ENCODE peak calls at places on chromosomes 3 and 15, in five cellular contexts. Y is cardiac fibroblast, X is GM06990, R is AG09309, N is Peyer's patch. O is an unnamed sample.
A peak's percentile ranks its signal among the peaks of the same experiment; 100 is the strongest.

GRCh38 chr15:82936966-82937647 is 15.4 kb downstream of the HOMER2 start:
- DNase-seq in Y (peak; percentile 32), X (no peak), R (no peak), N (no peak), O (no peak)

GRCh38 chr15:90716317-90716975 is 700 bp upstream of the BLM start:
- DNase-seq in Y (peak; percentile 5), X (no peak), R (no peak), N (peak; percentile 17), O (no peak)

GRCh38 chr15:98612490-98613110 is 35.7 kb upstream of the IGF1R start:
- DNase-seq in Y (no peak), X (no peak), R (no peak), N (no peak), O (no peak)

GRCh38 chr15:51450001-51450400 is 108.5 kb downstream of the GLDN start:
- DNase-seq in Y (peak; percentile 28), X (no peak), R (no peak), N (no peak), O (no peak)

GRCh38 chr3:166844329-166844728 is 535.8 kb downstream of the ZBBX start:
- DNase-seq in Y (no peak), X (no peak), R (no peak), N (no peak), O (no peak)

GRCh38 chr3:126284258-126284904 is 72.8 kb downstream of the KLF15 start:
- DNase-seq in Y (peak; percentile 78), X (no peak), R (no peak), N (no peak), O (no peak)

GRCh38 chr3:146337991-146338390 is 87.1 kb upstream of the PLSCR4 start:
- DNase-seq in Y (peak; percentile 21), X (no peak), R (no peak), N (no peak), O (no peak)

GRCh38 chr15:27250223-27250622 is 279.2 kb downstream of the GABRG3 start:
- DNase-seq in Y (no peak), X (no peak), R (no peak), N (no peak), O (no peak)

GRCh38 chr15:39404767-39405173 is 176.1 kb upstream of the THBS1 start:
- DNase-seq in Y (peak; percentile 92), X (no peak), R (peak; percentile 100), N (no peak), O (peak; percentile 5)

GRCh38 chr3:177109688-177110087 is 87.6 kb downstream of the TBL1XR1 start:
- DNase-seq in Y (no peak), X (no peak), R (no peak), N (no peak), O (no peak)

GRCh38 chr3:45915518-45916231 is 27.6 kb upstream of the CXCR6 start:
- DNase-seq in Y (peak; percentile 79), X (peak; percentile 84), R (peak; percentile 66), N (peak; percentile 74), O (peak; percentile 20)

GRCh38 chr15:90787881-90788280 is 70.7 kb downstream of the BLM start:
- DNase-seq in Y (peak; percentile 62), X (no peak), R (no peak), N (no peak), O (no peak)

GRCh38 chr3:170267793-170268192 is 45.6 kb downstream of the PRKCI start:
- DNase-seq in Y (no peak), X (no peak), R (no peak), N (no peak), O (no peak)

GRCh38 chr3:179716226-179716625 is 63.4 kb downstream of the USP13 start:
- DNase-seq in Y (peak; percentile 23), X (no peak), R (no peak), N (no peak), O (no peak)

GRCh38 chr3:149390316-149390715 is 12.9 kb upstream of the TM4SF1 start:
- DNase-seq in Y (no peak), X (no peak), R (no peak), N (no peak), O (no peak)

GRCh38 chr3:125194061-125194848 is 18.3 kb downstream of the SLC12A8 start:
- DNase-seq in Y (no peak), X (no peak), R (no peak), N (no peak), O (no peak)

GRCh38 chr3:16516695-16517481 is 3.4 kb upstream of the RFTN1 start:
- DNase-seq in Y (peak; percentile 72), X (peak; percentile 76), R (no peak), N (peak; percentile 62), O (peak; percentile 63)

DNA sequence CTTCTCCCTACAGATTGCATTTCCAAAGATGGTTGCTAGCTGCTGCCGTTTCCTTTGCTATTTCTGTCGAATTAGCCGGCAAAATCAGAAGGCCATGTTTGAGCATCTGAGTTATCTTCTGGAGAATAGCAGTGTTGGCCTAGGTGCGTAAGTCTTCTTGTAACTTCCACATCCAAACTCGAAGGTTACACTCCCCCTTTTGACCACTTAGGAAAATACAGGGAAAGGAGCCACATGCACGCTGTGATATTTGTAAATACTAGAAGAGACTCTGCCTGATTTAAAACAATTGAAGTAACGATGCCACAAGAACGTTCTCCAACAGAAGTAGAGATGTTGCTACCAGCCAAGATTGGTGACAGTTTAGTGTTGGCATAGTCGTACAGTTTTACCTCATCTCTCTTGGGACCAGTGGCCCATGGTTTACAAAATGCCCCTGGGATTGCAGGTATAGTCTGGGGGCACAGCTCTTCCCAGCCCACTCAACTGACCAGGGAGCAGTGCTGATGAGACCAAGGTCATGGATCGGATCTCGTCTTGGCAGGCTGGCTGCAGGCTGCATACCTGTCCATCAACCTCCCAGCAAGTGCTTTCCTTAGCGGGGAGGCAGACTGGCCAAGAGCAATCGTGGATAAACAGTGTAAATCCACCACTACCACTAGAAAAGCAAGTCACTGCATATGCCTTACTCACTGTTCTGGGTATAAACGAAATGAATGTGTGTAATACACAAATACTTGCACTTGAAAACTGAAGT is 268.4 kb upstream of the CHRM5 start:
- DNase-seq in Y (peak; percentile 38), X (no peak), R (no peak), N (no peak), O (no peak)
- TF ChIP-seq CTCF in Y (peak; percentile 29), X (no peak), R (peak; percentile 14), N (no peak), O (peak; percentile 31)

GRCh38 chr3:47159820-47160219 is 4.1 kb downstream of the SETD2 start:
- DNase-seq in Y (no peak), X (no peak), R (no peak), N (no peak), O (no peak)

GRCh38 chr3:47162695-47163022 is 1.3 kb downstream of the SETD2 start:
- DNase-seq in Y (peak; percentile 20), X (no peak), R (no peak), N (no peak), O (no peak)

GRCh38 chr3:47163023-47163989 is 607 bp downstream of the SETD2 start:
- DNase-seq in Y (peak; percentile 38), X (peak; percentile 73), R (no peak), N (peak; percentile 45), O (no peak)

GRCh38 chr3:47161983-47162694 is 1.8 kb downstream of the SETD2 start:
- DNase-seq in Y (no peak), X (no peak), R (no peak), N (no peak), O (no peak)

DNA sequence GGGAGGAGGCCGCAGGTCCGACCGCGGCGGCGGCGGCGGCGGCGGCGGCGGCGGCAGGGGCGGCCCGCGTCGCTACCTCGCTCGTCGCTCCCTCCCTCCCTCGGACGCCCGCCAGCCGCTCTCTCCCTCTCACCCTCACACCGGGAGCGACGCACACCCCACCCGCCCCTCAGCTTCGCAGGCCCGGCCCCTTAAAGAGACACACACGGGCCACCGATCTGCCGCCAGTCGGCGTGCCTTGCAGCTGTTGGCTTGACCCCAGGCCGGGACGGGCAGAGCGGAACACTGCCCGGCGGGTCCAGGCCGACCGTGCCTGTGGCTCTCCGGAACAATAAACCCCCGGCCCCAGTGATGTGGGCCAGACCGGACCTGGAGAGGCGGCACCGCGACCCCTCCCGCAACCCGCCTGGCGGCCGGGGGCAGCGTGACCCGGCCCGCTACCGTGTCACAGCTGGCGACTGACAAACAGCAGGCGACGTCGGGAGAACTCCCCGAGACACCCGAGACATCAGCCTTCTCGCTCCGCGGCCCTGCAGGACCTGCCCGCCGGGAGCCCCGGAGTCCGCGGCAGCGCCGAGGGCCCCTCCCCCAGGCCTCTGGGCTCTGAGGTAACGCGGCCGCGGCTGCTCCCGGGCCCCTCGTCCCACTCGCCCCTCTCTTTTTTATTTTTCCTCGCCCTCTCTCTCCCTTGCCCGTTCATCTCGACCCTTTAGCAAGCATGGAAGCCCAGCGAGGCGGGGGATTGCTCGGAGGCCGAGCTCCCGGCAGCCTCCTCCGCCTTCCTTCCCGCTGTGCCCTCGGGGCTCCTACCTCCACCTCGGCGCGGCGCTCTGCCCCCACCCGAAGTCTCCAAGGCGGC is at the start of gene SETD2:
- DNase-seq in Y (peak; percentile 91), X (peak; percentile 91), R (peak; percentile 68), N (peak; percentile 88), O (peak; percentile 71)
- TF ChIP-seq CTCF in Y (peak; percentile 16), X (peak; percentile 81), R (peak; percentile 32), N (peak; percentile 52), O (peak; percentile 30)

DNA sequence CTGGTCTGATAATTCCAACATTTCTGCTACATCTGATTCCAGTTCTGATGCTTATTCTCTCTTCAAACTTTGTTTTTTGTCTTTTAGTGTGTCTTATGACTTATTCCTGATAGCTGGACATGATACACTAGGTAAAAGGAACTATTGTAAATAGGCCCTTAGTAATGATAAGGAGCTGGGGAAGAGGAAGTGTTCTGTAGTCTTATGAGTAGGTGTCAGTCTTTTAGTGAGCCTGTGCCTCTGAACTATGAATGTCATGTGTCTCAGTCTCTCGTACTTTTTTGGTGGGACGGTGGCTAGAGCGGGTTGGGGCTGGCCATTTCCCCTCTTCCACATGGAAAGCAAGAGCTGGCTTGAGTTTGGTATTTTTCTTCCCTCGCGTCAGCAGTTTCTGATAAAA is 41.2 kb downstream of the PCCB start:
- DNase-seq in Y (no peak), X (no peak), R (no peak), N (no peak), O (no peak)
- TF ChIP-seq CTCF in Y (no peak), X (no peak), R (no peak), N (no peak), O (no peak)

DNA sequence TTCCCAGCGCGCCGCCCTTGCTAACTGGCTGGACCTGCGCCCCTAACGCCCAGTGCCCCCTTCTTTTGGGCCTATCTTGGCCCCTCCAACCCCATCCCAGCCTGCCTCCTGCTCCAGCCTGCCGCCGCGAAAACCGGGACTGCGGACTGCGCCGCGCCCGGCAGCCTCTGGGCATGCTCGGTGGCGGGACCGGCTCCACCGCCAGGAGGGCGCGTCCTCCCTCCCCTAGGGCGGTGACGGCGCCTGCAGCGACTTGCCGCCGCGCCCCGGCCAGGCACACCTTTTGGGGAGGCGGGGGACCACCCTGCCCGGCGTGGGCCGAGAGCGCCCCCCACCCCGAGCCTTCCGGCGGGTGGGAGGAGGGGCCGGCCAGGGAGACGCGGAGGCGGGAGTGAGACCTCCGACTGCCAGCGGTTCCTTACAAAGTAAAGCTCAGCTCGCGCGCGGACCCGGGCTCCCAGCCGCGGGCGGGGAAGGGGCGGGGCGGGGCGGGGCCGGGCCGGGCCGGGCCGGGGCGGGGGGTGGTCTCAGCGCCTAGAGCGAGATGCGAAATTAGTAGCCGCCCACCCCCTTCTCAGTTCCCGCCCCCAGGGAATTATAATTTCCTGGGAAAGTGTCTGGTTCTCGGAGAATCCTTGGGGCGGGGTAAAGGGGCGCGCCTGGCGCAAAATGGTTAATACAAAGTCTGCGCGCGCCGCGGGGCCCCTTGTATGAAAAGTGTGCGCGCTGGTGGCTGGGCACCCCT is 225.0 kb upstream of the IL12A start:
- DNase-seq in Y (peak; percentile 86), X (peak; percentile 44), R (peak; percentile 48), N (no peak), O (no peak)
- TF ChIP-seq CTCF in Y (peak; percentile 8), X (no peak), R (peak; percentile 11), N (peak; percentile 48), O (peak; percentile 11)

GRCh38 chr3:141401584-141402475 is 33.5 kb downstream of the ZBTB38 start:
- DNase-seq in Y (no peak), X (peak; percentile 69), R (no peak), N (peak; percentile 44), O (no peak)
- TF ChIP-seq CTCF in Y (no peak), X (no peak), R (no peak), N (no peak), O (no peak)

GRCh38 chr15:101723874-101724674 is at the start of gene TARS3:
- DNase-seq in Y (peak; percentile 86), X (peak; percentile 93), R (peak; percentile 38), N (peak; percentile 96), O (peak; percentile 43)
- TF ChIP-seq CTCF in Y (peak; percentile 2), X (no peak), R (no peak), N (peak; percentile 54), O (no peak)

O was measured in astrocyte of the cerebellum.